ENCODE peak calls at places on chromosomes 4 and X, in seven cellular contexts. One of them, this sample, is unnamed.

GRCh38 chr4:1723131-1723801 is 1.9 kb downstream of the TACC3 start:
- DNase-seq in T-helper 2 cell: peak
- DNase-seq in mesothelial cell of epicardium: no peak
- DNase-seq in stimulated activated CD4-positive, alpha-beta T cell treated with anti-CD3 and anti-CD28 coated beads, Interleukin-2, amount 100 ng/mL, for 48 hours: no peak
- DNase-seq in H7: peak
- DNase-seq in NCI-H446: no peak
- DNase-seq in NCI-H748 treated with DMSO at 0.1 percent for 48 hours: no peak
- DNase-seq in this sample: no peak

GRCh38 chr4:100497729-100498250 is 20.0 kb downstream of the EMCN start:
- DNase-seq in T-helper 2 cell: no peak
- DNase-seq in mesothelial cell of epicardium: no peak
- DNase-seq in stimulated activated CD4-positive, alpha-beta T cell treated with anti-CD3 and anti-CD28 coated beads, Interleukin-2, amount 100 ng/mL, for 48 hours: no peak
- DNase-seq in H7: no peak
- DNase-seq in NCI-H446: no peak
- DNase-seq in NCI-H748 treated with DMSO at 0.1 percent for 48 hours: no peak
- DNase-seq in this sample: no peak

GRCh38 chrX:151722241-151722846 is 6.5 kb downstream of the FATE1 start:
- DNase-seq in T-helper 2 cell: no peak
- DNase-seq in mesothelial cell of epicardium: no peak
- DNase-seq in stimulated activated CD4-positive, alpha-beta T cell treated with anti-CD3 and anti-CD28 coated beads, Interleukin-2, amount 100 ng/mL, for 48 hours: no peak
- DNase-seq in H7: peak
- DNase-seq in NCI-H446: no peak
- DNase-seq in NCI-H748 treated with DMSO at 0.1 percent for 48 hours: peak
- DNase-seq in this sample: no peak

GRCh38 chrX:70535198-70535597 is 90.6 kb downstream of the DLG3 start:
- DNase-seq in T-helper 2 cell: no peak
- DNase-seq in mesothelial cell of epicardium: no peak
- DNase-seq in stimulated activated CD4-positive, alpha-beta T cell treated with anti-CD3 and anti-CD28 coated beads, Interleukin-2, amount 100 ng/mL, for 48 hours: no peak
- DNase-seq in H7: no peak
- DNase-seq in NCI-H446: no peak
- DNase-seq in NCI-H748 treated with DMSO at 0.1 percent for 48 hours: no peak
- DNase-seq in this sample: no peak

GRCh38 chr4:140472156-140472555 is 25.9 kb downstream of the MGAT4D start:
- DNase-seq in T-helper 2 cell: no peak
- DNase-seq in mesothelial cell of epicardium: no peak
- DNase-seq in stimulated activated CD4-positive, alpha-beta T cell treated with anti-CD3 and anti-CD28 coated beads, Interleukin-2, amount 100 ng/mL, for 48 hours: no peak
- DNase-seq in H7: no peak
- DNase-seq in NCI-H446: no peak
- DNase-seq in NCI-H748 treated with DMSO at 0.1 percent for 48 hours: no peak
- DNase-seq in this sample: no peak

GRCh38 chr4:135840781-135841180 is 1639.2 kb upstream of the PABPC4L start:
- DNase-seq in T-helper 2 cell: no peak
- DNase-seq in mesothelial cell of epicardium: no peak
- DNase-seq in stimulated activated CD4-positive, alpha-beta T cell treated with anti-CD3 and anti-CD28 coated beads, Interleukin-2, amount 100 ng/mL, for 48 hours: no peak
- DNase-seq in H7: no peak
- DNase-seq in NCI-H446: no peak
- DNase-seq in NCI-H748 treated with DMSO at 0.1 percent for 48 hours: no peak
- DNase-seq in this sample: no peak

GRCh38 chr4:8293131-8293975 is 23.8 kb downstream of the HTRA3 start:
- DNase-seq in T-helper 2 cell: no peak
- DNase-seq in mesothelial cell of epicardium: no peak
- DNase-seq in stimulated activated CD4-positive, alpha-beta T cell treated with anti-CD3 and anti-CD28 coated beads, Interleukin-2, amount 100 ng/mL, for 48 hours: no peak
- DNase-seq in H7: no peak
- DNase-seq in NCI-H446: no peak
- DNase-seq in NCI-H748 treated with DMSO at 0.1 percent for 48 hours: no peak
- DNase-seq in this sample: no peak

GRCh38 chrX:11474576-11474975 is 181.4 kb downstream of the AMELX start:
- DNase-seq in T-helper 2 cell: no peak
- DNase-seq in mesothelial cell of epicardium: no peak
- DNase-seq in stimulated activated CD4-positive, alpha-beta T cell treated with anti-CD3 and anti-CD28 coated beads, Interleukin-2, amount 100 ng/mL, for 48 hours: no peak
- DNase-seq in H7: no peak
- DNase-seq in NCI-H446: no peak
- DNase-seq in NCI-H748 treated with DMSO at 0.1 percent for 48 hours: no peak
- DNase-seq in this sample: no peak